ENCODE peak calls at places on chromosomes 5 and 9, in nine cellular contexts. S is hepatocyte, E is GM23338, J is left ventricle myocardium inferior, W is IMR-90, Z is Peyer's patch, U is fibroblast of lung, T is lung, V is stomach. X is an unnamed sample. For H3K4me1, the result is how much of the 10 kb centered on the place peaks cover.

GRCh38 chr9:87336914-87337333 is 160.7 kb upstream of the DAPK1 start:
- DNase-seq in T (no peak), U (peak), J (no peak), V (peak), E (peak), Z (no peak), S (peak), W (peak), X (no peak)

GRCh38 chr5:177086918-177087706 is 397 bp downstream of the FGFR4 start:
- DNase-seq in T (peak), J (no peak), Z (peak), S (peak), W (no peak), U (peak), V (peak), E (peak), X (peak)

GRCh38 chr9:103789686-103790085 is 304.4 kb upstream of the SMC2 start:
- DNase-seq in E (peak), U (no peak), S (peak), W (no peak), V (no peak), T (no peak), Z (no peak), J (no peak), X (no peak)

GRCh38 chr9:130479587-130479986 is 34.8 kb downstream of the ASS1 start:
- DNase-seq in V (no peak), J (no peak), U (no peak), T (no peak), E (no peak), W (no peak), Z (no peak), S (no peak), X (no peak)

GRCh38 chr9:90915693-90916092 is 114.1 kb downstream of the SYK start:
- DNase-seq in T (no peak), J (no peak), Z (no peak), V (peak), E (peak), W (peak), S (peak), U (peak), X (no peak)

GRCh38 chr5:173229966-173230740 is 4.9 kb downstream of the NKX2-5 start:
- DNase-seq in W (no peak), U (no peak), E (peak), S (no peak), V (no peak), Z (no peak), T (no peak), J (no peak), X (no peak)

GRCh38 chr9:36154213-36154952 is 14.8 kb upstream of the CCIN start:
- DNase-seq in J (no peak), T (peak), E (no peak), Z (no peak), U (peak), V (no peak), W (peak), S (no peak), X (no peak)

GRCh38 chr9:82363666-82364065 is 375.1 kb downstream of the SPATA31D1 start:
- DNase-seq in T (no peak), V (no peak), Z (no peak), E (no peak), U (no peak), W (no peak), S (no peak), J (no peak), X (no peak)

DNA sequence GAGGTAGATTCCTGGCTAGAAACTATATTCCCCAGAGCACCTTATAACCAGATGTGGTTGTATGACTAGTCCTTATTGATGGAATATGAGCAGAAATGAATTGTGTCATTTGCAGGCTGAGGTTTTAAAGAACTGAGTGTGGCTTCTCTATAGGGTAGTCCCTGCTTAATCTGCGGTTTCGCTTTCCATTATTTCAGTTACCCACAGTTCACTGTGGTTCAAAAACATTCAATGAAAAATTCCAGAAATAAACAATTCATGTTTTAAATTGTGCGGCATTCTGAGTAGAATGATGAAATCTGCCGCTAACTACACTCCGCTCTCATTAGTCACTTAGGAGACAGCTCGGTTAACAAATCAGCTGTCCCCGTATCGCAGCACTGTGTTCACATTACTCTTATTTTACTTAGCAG is 65.1 kb downstream of the ANKRD55 start:
- DNase-seq in V (no peak), U (peak), T (no peak), S (no peak), J (no peak), W (peak), Z (no peak), E (no peak), X (no peak)
- H3K4me1 ChIP-seq in V (under half), U (under half), T (under half), S (under half), J (under half), W (under half), Z (under half), E (under half), X (under half)

GRCh38 chr5:4651811-4652565 is 488.1 kb upstream of the ADAMTS16 start:
- DNase-seq in J (no peak), E (peak), T (no peak), W (no peak), V (no peak), S (no peak), Z (no peak), U (no peak), X (no peak)

GRCh38 chr5:4643190-4643589 is 496.9 kb upstream of the ADAMTS16 start:
- DNase-seq in J (no peak), W (no peak), T (no peak), U (no peak), E (peak), Z (no peak), V (no peak), S (no peak), X (no peak)

GRCh38 chr5:4643960-4644359 is 496.2 kb upstream of the ADAMTS16 start:
- DNase-seq in T (no peak), E (no peak), S (no peak), Z (no peak), J (no peak), W (no peak), V (no peak), U (no peak), X (no peak)

GRCh38 chr5:4647056-4647455 is 493.1 kb upstream of the ADAMTS16 start:
- DNase-seq in J (no peak), Z (no peak), V (no peak), S (no peak), E (no peak), T (no peak), W (no peak), U (no peak), X (no peak)

GRCh38 chr5:4647955-4648354 is 492.2 kb upstream of the ADAMTS16 start:
- DNase-seq in J (no peak), W (no peak), V (no peak), Z (no peak), S (no peak), T (no peak), E (no peak), U (no peak), X (no peak)
- H3K4me1 ChIP-seq in J (under half), W (under half), V (under half), Z (under half), S (under half), T (under half), E (under half), U (under half), X (under half)

DNA sequence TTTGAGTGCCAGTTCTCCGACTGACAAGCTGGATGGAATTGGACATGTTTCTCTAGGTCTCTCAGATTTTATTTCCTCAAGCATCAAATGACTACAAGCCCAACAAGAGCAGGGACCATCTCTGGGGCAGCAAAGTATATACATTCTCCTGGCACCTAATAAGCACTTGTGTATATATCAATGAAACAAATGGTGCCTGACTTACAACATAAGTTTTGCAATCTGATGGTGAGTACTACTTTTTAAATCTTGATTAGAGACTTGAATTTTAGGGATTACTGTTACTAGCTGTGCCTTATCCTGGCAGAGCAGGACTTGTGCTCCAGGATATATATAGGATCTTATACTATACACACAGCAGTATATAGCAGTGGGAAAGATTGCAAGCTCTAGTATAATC is 8.8 kb upstream of the ABLIM3 start:
- DNase-seq in Z (no peak), V (no peak), E (no peak), W (peak), S (no peak), J (no peak), U (peak), T (no peak), X (no peak)
- H3K4me1 ChIP-seq in Z (under half), V (under half), E (under half), W (under half), S (under half), J (half or more), U (under half), T (under half), X (under half)

DNA sequence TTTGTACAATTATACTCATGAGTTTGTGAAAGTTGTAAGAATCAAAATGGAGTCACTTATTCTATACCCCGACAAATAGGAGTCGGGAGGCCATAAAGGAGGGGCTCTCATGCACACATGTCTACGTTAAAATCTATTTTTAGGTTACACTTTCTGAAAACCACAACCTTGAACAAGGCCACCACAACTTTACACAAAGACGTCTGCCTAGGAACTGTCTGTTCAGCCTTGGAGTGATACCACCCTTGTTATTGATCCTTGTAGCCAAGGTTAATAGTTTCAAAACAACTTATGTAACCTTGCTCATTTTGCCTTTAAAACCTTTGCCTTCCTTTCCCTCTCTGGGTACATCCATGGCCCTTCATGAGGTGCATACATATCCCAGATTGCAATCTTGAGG is 4.1 kb upstream of the NDFIP1 start:
- DNase-seq in W (no peak), J (no peak), V (no peak), Z (no peak), S (no peak), U (no peak), T (no peak), E (no peak), X (peak)
- H3K4me1 ChIP-seq in W (under half), J (under half), V (under half), Z (under half), S (under half), U (under half), T (under half), E (under half), X (half or more)

GRCh38 chr5:75042511-75042910 is 9.8 kb downstream of the GCNT4 start:
- DNase-seq in E (no peak), W (no peak), J (no peak), T (no peak), S (no peak), Z (no peak), U (no peak), V (no peak), X (no peak)

GRCh38 chr5:75046366-75047142 is 5.8 kb downstream of the GCNT4 start:
- DNase-seq in T (no peak), V (no peak), E (no peak), W (no peak), U (no peak), J (no peak), S (peak), Z (no peak), X (no peak)

GRCh38 chr5:75044406-75044805 is 8.0 kb downstream of the GCNT4 start:
- DNase-seq in E (no peak), J (no peak), Z (no peak), V (no peak), T (no peak), S (no peak), U (no peak), W (no peak), X (peak)

GRCh38 chr5:75045071-75045470 is 7.3 kb downstream of the GCNT4 start:
- DNase-seq in E (no peak), V (no peak), Z (no peak), W (no peak), T (no peak), S (no peak), U (no peak), J (no peak), X (no peak)

GRCh38 chr5:75043736-75044264 is 8.6 kb downstream of the GCNT4 start:
- DNase-seq in V (no peak), W (no peak), S (no peak), Z (no peak), J (no peak), T (no peak), U (no peak), E (no peak), X (no peak)
- H3K4me1 ChIP-seq in V (under half), W (under half), S (under half), Z (under half), J (under half), T (under half), U (under half), E (under half), X (under half)

DNA sequence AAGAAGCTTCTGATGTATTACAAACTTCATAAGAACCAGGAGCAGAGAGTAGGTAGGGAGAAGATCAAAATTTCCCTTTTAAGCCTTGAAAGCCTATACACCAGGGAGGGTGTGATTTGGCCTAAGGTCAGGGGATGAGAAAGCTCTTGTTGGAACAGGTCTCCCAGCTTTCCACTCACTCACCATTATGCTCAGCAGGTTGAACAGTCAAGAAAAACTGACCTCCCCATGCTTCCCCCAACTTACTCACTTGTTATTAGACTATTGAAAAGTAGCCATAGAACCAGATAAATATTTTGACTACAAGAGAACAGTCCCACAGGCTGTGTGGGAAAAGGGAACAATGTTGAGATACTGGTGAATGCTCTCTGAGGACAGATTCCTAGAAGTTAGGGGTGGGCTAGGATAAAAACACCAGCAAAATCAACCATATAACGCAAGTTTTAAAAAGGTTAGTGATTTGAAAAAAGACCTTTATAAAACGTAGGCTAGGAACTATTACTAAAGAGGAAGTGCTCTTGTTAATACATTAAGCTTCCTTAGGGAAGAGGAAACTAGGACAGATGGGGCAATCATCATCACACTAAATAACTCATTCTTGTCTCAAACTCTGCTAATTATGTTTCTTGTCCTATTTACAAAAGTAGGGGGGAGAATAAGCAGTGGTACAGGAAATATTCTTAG is 30.9 kb downstream of the PCDHGC5 start:
- DNase-seq in E (no peak), J (no peak), Z (no peak), W (peak), V (no peak), T (no peak), S (no peak), U (peak), X (no peak)
- H3K4me1 ChIP-seq in E (under half), J (half or more), Z (under half), W (under half), V (half or more), T (under half), S (under half), U (half or more), X (under half)

GRCh38 chr5:113201715-113202114 is 225.1 kb downstream of the DCP2 start:
- DNase-seq in W (no peak), E (no peak), J (no peak), U (no peak), V (no peak), T (no peak), S (no peak), Z (no peak), X (no peak)
- H3K4me1 ChIP-seq in W (under half), E (under half), J (half or more), U (under half), V (under half), T (under half), S (half or more), Z (under half), X (under half)

GRCh38 chr5:159032656-159033350 is 66.9 kb downstream of the EBF1 start:
- DNase-seq in E (no peak), S (no peak), T (no peak), V (no peak), Z (no peak), U (no peak), J (no peak), W (no peak), X (no peak)

GRCh38 chr5:159034083-159034824 is 65.5 kb downstream of the EBF1 start:
- DNase-seq in E (no peak), T (no peak), Z (peak), J (no peak), V (no peak), U (no peak), W (no peak), S (no peak), X (no peak)

GRCh38 chr5:159031915-159032314 is 67.8 kb downstream of the EBF1 start:
- DNase-seq in T (no peak), U (no peak), J (no peak), S (no peak), E (no peak), V (no peak), Z (no peak), W (no peak), X (no peak)

GRCh38 chr5:159031513-159031912 is 68.2 kb downstream of the EBF1 start:
- DNase-seq in U (no peak), V (no peak), Z (no peak), S (no peak), W (peak), J (no peak), E (peak), T (no peak), X (no peak)

DNA sequence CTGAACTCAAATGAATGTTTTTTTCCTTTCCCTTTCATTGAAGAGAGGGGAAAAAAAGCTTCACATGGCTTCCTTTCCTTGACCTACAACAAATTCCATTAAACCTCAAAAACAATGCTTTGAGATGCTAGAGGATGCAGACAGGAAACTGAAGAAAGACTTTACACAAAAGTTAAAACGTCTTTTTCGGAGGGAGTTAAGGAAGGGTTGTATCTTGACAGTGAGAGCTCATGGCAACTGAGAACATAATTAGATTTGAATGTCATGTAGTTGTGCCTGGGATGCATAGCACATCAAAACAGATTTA is 66.4 kb downstream of the EBF1 start:
- DNase-seq in S (no peak), Z (no peak), U (no peak), V (no peak), T (no peak), W (no peak), E (no peak), J (no peak), X (no peak)
- H3K4me1 ChIP-seq in S (under half), Z (under half), U (under half), V (under half), T (under half), W (under half), E (under half), J (under half), X (under half)

GRCh38 chr5:95921501-95921900 is 40.1 kb downstream of the ELL2 start:
- DNase-seq in E (no peak), U (no peak), V (no peak), T (no peak), Z (no peak), J (no peak), S (no peak), W (no peak), X (no peak)
- H3K4me1 ChIP-seq in E (under half), U (under half), V (under half), T (under half), Z (under half), J (half or more), S (under half), W (under half), X (under half)